ENCODE peak calls at places on chromosome 9, in four cellular contexts. I is OCI-LY7, X is IMR-90, S is BJ. O is an unnamed sample.

GRCh38 chr9:28073278-28073677 is 500.0 kb upstream of the C9orf72 start:
- DNase-seq in X (peak), I (peak), S (peak), O (no peak)

GRCh38 chr9:24071736-24072135 is 245.7 kb upstream of the ELAVL2 start:
- DNase-seq in I (no peak), X (no peak), S (no peak), O (no peak)

GRCh38 chr9:108654566-108654965 is 201.2 kb downstream of the ACTL7B start:
- DNase-seq in X (no peak), I (no peak), S (no peak), O (no peak)

GRCh38 chr9:127158995-127159801 is 36.8 kb upstream of the ANGPTL2 start:
- DNase-seq in X (peak), S (no peak), I (peak), O (peak)

GRCh38 chr9:25350011-25350410 is 328.2 kb downstream of the TUSC1 start:
- DNase-seq in I (peak), X (no peak), S (no peak), O (no peak)

GRCh38 chr9:108552459-108553040 is 303.2 kb downstream of the ACTL7B start:
- DNase-seq in I (no peak), X (peak), S (no peak), O (no peak)

GRCh38 chr9:68747043-68747533 is 42.0 kb downstream of the PIP5K1B start:
- DNase-seq in X (no peak), I (no peak), S (no peak), O (no peak)

GRCh38 chr9:96080364-96080763 is 204.9 kb downstream of the ERCC6L2 start:
- DNase-seq in S (no peak), X (no peak), I (no peak), O (no peak)

GRCh38 chr9:96317335-96317980 is 15.5 kb upstream of the HSD17B3 start:
- DNase-seq in X (peak), S (no peak), I (peak), O (no peak)

DNA sequence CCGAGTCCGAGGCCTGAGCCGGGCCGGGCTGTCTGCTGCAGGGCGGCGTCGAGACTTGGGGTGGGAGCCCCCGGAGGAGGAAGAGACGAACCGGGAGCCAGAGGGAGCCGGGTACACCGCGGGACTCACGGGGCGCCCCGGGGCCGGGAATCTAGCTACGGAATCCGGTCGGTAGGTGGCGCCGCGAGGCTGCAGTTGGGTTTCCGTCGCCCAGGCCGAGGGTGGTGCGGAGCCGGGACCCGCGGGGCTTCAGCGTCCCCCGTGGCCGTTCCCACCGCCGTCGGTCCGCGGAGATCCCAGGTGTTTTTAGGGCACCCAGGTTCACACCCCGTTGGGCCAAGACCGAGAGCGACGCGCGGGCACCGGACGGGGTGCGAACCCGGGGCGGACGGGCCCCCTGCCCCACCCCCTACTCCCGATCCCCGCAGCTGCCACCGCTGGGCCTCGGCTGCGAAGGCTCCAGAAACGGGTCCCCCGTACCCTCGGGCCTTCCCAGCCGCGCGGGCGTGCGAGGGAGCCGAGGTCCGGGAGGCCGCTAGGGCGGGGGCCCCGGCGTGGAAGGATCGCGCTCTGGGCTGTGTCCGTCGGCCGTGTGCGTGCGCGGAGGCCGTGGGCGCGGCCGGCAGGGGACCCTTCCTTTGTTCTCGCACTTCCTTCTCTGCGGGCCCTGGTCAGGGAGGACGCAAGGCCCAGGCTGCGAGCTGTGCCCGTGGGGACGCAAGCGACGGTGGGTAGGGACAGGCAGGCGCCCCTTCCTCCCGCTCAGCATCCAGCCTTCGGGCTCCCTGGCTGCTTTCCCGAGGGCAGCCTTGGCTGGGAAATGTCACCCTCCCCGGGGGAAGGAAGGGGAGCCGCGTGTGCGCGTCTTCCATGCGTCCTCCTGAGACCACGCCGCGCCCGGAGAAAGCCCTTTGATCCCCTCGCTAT is 146.6 kb downstream of the GAPVD1 start:
- DNase-seq in I (peak), S (no peak), X (peak), O (peak)
- TF ChIP-seq CTCF in I (peak), S (peak), X (peak), O (peak)

DNA sequence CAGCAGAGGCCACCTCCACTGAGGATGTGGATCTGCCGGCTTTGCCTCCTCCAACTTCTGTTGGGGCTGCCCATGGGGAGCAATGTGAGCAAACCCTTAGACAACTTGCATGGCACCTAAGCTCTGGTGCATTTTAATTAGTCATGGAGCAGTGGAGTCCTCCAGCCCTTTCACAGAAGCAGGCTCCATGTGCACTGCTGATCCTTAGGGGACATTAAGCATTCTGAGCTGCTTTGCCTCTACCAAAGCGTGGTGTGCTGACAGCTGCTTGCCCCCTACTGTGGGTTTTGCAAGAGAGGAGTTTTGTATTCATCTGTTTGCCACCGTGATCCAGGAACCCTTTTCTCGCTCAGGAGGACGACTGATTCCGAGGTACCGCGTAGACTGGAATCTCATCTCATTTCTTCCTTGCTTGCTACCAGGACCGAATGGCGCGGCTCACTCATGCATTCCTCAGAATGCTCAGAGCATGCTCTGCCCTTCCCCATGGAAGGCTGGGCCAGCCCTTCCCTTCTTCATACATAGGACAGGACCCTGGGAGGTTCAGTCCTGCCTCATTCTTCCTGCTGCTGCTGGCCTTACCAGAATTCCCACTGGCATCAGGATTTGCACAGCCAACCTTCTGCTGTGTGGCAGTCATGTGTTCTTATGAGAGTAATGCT is 432.5 kb downstream of the GADD45G start:
- DNase-seq in S (no peak), X (no peak), I (no peak), O (peak)
- TF ChIP-seq CTCF in S (no peak), X (no peak), I (no peak), O (no peak)

DNA sequence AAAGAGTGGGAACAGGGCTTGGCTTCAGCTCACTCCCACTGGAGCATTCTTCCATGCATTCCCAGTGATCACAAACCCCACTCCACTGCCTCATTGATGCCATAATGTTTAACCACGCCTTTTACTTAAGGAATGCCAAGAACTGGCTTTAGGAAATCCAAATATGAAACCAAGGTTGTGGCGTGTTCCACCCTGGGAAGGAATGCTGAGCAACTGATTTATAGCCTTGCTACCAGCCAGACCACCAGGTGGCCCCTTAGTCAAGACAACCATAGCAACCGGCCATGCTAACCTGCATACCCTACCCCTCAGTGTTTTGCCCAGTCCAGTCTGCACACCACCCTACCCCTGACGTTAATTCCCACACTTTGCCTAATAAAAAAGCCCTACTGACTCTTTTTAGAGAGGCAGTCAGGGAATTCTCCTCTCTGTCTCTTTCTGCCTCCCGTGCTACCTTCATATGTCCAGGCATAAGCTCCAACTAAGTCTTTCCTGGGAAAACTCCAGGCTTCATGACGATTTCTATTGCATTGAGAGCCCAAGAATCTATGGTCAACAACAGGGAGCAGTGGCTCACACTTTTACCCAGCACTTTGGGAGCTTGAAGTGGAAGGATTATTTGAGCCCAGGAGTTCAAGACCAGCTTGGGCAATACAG is 27.0 kb upstream of the PRRC2B start:
- DNase-seq in S (peak), X (peak), I (peak), O (no peak)
- TF ChIP-seq CTCF in S (peak), X (peak), I (peak), O (peak)

GRCh38 chr9:137666505-137666809 is 47.7 kb downstream of the EHMT1 start:
- DNase-seq in S (no peak), I (no peak), X (no peak), O (no peak)

GRCh38 chr9:137665226-137665625 is 46.4 kb downstream of the EHMT1 start:
- DNase-seq in S (no peak), X (no peak), I (no peak), O (no peak)

GRCh38 chr9:137663584-137663983 is 44.8 kb downstream of the EHMT1 start:
- DNase-seq in S (no peak), X (no peak), I (no peak), O (no peak)

GRCh38 chr9:137665697-137666504 is 47.1 kb downstream of the EHMT1 start:
- DNase-seq in I (no peak), S (no peak), X (no peak), O (no peak)

GRCh38 chr9:137664676-137665075 is 45.9 kb downstream of the EHMT1 start:
- DNase-seq in X (no peak), I (peak), S (no peak), O (no peak)
- TF ChIP-seq CTCF in X (no peak), I (no peak), S (no peak), O (no peak)

DNA sequence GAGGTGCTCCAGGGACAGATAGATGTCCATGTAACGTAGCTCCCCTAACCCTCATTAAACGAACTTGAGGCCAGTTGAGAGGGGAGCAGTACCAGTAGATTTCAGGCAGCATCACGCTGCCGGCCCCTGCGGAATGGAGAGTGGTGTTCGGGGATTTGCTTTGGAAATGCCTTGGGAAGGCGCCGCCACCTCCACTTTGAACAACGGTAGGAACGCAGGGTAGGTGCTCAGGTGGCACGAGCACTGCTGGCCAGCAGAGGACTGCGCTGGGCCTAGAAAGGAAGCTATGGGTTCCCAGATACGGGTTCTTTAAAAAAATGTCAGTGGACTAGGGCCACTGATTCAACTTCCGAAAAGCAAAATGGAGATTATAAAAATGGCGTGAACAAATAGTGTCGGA is 271.8 kb downstream of the FANCC start:
- DNase-seq in X (no peak), I (no peak), S (no peak), O (no peak)
- TF ChIP-seq CTCF in X (no peak), I (no peak), S (no peak), O (no peak)

GRCh38 chr9:113310538-113310937 is 7.4 kb upstream of the RNF183 start:
- DNase-seq in I (no peak), X (no peak), S (no peak), O (no peak)

GRCh38 chr9:113306566-113306965 is 3.4 kb upstream of the RNF183 start:
- DNase-seq in I (no peak), X (no peak), S (no peak), O (no peak)

GRCh38 chr9:113313276-113313675 is 10.1 kb upstream of the RNF183 start:
- DNase-seq in I (no peak), X (no peak), S (no peak), O (no peak)

GRCh38 chr9:113307401-113307975 is 4.3 kb upstream of the RNF183 start:
- DNase-seq in I (no peak), S (no peak), X (no peak), O (no peak)

GRCh38 chr9:113309204-113309813 is 6.1 kb upstream of the RNF183 start:
- DNase-seq in S (no peak), I (peak), X (peak), O (no peak)
- TF ChIP-seq CTCF in S (peak), I (peak), X (peak), O (peak)

GRCh38 chr9:136626740-136627642 is 35.7 kb upstream of the EGFL7 start:
- DNase-seq in S (no peak), X (no peak), I (no peak), O (no peak)
- TF ChIP-seq CTCF in S (no peak), X (no peak), I (no peak), O (no peak)

DNA sequence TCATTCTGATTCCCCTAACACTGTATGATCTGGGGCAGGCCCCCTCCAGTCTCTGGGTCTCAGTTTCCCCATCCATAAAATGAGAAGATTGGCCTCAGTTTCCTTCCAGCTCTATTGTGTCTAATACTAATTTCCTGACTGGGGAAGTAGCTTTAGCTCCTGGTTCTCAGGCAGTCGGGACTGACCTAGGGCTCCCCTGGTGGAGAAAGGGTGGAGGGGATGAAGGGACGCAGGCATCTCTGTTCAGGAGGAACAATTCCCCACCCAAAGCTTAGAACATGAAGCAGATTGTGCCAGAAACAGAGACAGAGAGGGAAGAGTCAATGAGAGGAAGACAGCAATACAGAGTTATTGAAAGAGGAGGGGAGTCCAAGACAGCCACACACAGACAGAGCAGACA is 14.2 kb upstream of the PTGS1 start:
- DNase-seq in S (no peak), X (no peak), I (no peak), O (no peak)
- TF ChIP-seq CTCF in S (peak), X (peak), I (peak), O (peak)

DNA sequence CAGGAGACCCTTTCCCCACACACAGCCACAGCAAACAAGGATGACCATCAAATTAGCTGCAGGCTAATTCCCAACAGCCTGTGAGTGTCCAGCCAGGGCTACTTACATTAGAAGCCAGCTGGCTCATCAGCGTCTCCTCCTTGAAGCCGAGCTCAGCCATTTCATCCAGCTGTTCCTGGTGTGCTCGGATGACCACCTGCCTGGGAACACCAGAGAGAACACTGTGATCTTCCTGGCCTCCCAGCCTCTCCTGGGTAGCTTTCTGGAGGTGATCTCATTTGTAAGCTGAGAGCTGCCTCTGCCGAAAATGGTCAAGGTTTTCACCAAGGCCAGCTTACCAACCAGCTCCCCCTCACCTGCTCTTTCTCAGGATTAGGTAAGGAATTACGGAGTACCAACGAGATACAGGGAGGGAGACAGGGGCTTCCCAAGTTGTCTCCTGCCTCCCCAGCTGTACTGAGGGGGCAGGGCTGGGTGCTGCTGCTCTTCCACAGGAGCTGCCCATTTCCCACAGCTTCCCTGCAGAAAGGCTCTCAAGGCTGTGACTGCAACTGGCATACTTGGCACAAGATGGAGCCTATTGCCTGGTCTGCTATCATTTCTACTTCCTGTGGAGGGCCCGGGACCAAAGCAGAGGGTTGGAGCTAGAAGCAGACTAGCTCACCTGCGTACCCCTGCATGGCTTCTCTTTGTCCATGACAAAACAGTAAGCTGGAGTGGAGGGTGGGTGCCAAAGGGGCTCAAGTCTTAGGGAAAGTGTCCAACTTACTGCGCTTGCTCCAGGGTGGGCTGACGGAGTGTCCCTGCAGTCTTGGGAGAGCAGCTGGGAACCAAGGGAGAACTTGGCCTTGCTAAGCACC is 73.9 kb downstream of the KIF24 start:
- DNase-seq in S (no peak), X (peak), I (no peak), O (no peak)
- TF ChIP-seq CTCF in S (peak), X (peak), I (no peak), O (no peak)

DNA sequence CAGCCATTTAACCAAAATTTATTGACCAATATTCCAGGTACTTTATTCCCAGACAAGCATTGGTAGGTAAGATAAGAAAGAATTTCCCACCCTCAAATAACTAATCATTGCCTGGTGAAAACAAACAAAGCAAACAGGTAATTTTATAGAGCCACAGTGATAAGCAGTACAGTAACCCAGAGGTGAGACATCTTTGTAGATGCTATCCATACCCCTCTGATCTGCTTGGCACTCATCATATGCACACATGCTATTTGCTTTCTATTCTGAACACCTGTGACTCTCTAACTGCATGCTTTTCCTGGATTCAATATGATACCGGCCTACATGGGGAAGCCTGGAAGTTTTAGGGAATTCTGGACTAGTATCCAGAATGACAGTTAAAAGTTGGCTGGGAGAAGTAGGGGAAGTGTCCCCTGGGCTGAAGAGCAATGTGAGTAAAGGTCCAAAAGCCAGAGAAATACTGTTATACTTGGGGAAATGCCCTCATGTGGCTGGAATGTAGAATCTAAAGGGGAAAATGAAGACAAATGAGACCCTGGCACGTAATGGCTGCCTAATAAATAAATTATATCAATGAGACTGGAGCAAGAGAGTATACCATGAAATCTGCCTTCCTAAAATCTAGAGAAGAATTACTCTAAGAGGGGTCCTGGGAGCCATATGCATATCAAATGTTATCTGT is 243.8 kb upstream of the ADAMTSL1 start:
- DNase-seq in S (no peak), I (no peak), X (no peak), O (no peak)
- TF ChIP-seq CTCF in S (peak), I (no peak), X (no peak), O (no peak)